ENCODE peak calls at places on chromosomes 16 and 17, in five cellular contexts. H is substantia nigra; T is EH; M is stimulated activated effector memory CD8-positive, alpha-beta T cell treated with anti-CD3 and anti-CD28 coated beads, Interleukin-12 subunit alpha, Interleukin-12 subunit beta, amount 100 ng/mL, for 72 hours; Q is cardiac muscle cell. G is an unnamed sample.

GRCh38 chr17:78921437-78921971 is 3.7 kb downstream of the TIMP2 start:
- DNase-seq in M (no peak), H (peak; percentile 80), T (no peak), Q (peak; percentile 37), G (no peak)

GRCh38 chr17:48472485-48473281 is 42.7 kb upstream of the SKAP1 start:
- DNase-seq in Q (peak; percentile 47), T (peak; percentile 83), M (peak; percentile 66), H (no peak), G (no peak)

GRCh38 chr16:49407873-49408565 is 34.4 kb downstream of the C16orf78 start:
- DNase-seq in H (peak; percentile 57), Q (peak; percentile 88), T (peak; percentile 68), M (peak; percentile 76), G (peak; percentile 25)

GRCh38 chr16:80994451-80994850 is 12.2 kb downstream of the CMC2 start:
- DNase-seq in H (no peak), T (peak; percentile 54), Q (peak; percentile 27), M (no peak), G (no peak)

GRCh38 chr16:85554114-85554790 is 58.9 kb upstream of the GSE1 start:
- DNase-seq in M (peak; percentile 90), Q (peak; percentile 95), T (peak; percentile 90), H (peak; percentile 43), G (no peak)

GRCh38 chr17:17698869-17699351 is 17.7 kb downstream of the RAI1 start:
- DNase-seq in T (peak; percentile 66), H (no peak), Q (no peak), M (no peak), G (no peak)

GRCh38 chr16:88821168-88821850 is 9.6 kb upstream of the APRT start:
- DNase-seq in T (no peak), H (no peak), M (no peak), Q (no peak), G (no peak)

GRCh38 chr17:7263071-7263800 is 958 bp upstream of the CLDN7 start:
- DNase-seq in Q (peak; percentile 10), H (no peak), M (no peak), T (no peak), G (no peak)

GRCh38 chr17:68461589-68461988 is 4.3 kb upstream of the WIPI1 start:
- DNase-seq in T (no peak), M (peak; percentile 86), H (no peak), Q (no peak), G (no peak)

GRCh38 chr16:67719778-67720144 is 645 bp upstream of the GFOD2 start:
- DNase-seq in Q (peak; percentile 58), M (peak; percentile 64), T (peak; percentile 81), H (peak; percentile 71), G (peak; percentile 5)

GRCh38 chr17:6536566-6537065 is 19.7 kb downstream of the PITPNM3 start:
- DNase-seq in H (no peak), Q (no peak), T (no peak), M (no peak), G (no peak)

GRCh38 chr16:68378436-68379415 is 67.9 kb downstream of the PRMT7 start:
- DNase-seq in H (no peak), Q (no peak), M (no peak), T (no peak), G (no peak)

GRCh38 chr16:28003923-28004322 is 59.6 kb downstream of the GSG1L start:
- DNase-seq in H (no peak), T (no peak), Q (no peak), M (no peak), G (no peak)